ENCODE peak calls at places on chromosomes 16 and 17, in eight cellular contexts. Q, G, K, T, X, B, C and U are unnamed samples.

GRCh38 chr16:57485916-57486857 is at the start of gene DOK4:
- DNase-seq in X (no peak), T (peak; percentile 65), G (peak; percentile 87), K (peak; percentile 47), Q (no peak), C (no peak), B (peak; percentile 91), U (peak; percentile 86)

GRCh38 chr17:58344791-58345157 is 7.2 kb downstream of the SUPT4H1 start:
- DNase-seq in T (no peak), Q (no peak), K (no peak), C (no peak), B (no peak), G (no peak), X (no peak), U (no peak)

GRCh38 chr16:83137326-83137770 is 510.6 kb downstream of the CDH13 start:
- DNase-seq in B (no peak), G (no peak), T (no peak), X (no peak), K (peak; percentile 5), Q (no peak), C (no peak), U (peak; percentile 38)

GRCh38 chr17:44324571-44325275 is at the start of gene SLC25A39:
- DNase-seq in Q (peak; percentile 84), G (peak; percentile 97), T (peak; percentile 91), B (peak; percentile 97), X (peak; percentile 47), K (peak; percentile 97), C (peak; percentile 97), U (peak; percentile 99)

GRCh38 chr17:58414596-58414997 is 2.7 kb downstream of the RNF43 start:
- DNase-seq in X (no peak), Q (no peak), T (no peak), C (no peak), B (no peak), G (no peak), K (no peak), U (no peak)

GRCh38 chr17:69175812-69176517 is 34.3 kb upstream of the ABCA6 start:
- DNase-seq in K (peak; percentile 88), C (no peak), Q (peak; percentile 77), B (no peak), G (no peak), T (no peak), X (no peak), U (no peak)

GRCh38 chr16:48687421-48688038 is 77.5 kb upstream of the N4BP1 start:
- DNase-seq in T (no peak), Q (peak; percentile 60), K (peak; percentile 70), C (peak; percentile 90), X (no peak), G (peak; percentile 20), B (no peak), U (peak; percentile 25)

GRCh38 chr17:44905006-44906000 is 6.1 kb upstream of the EFTUD2 start:
- DNase-seq in Q (no peak), G (no peak), B (peak; percentile 49), K (no peak), T (no peak), C (no peak), X (no peak), U (peak; percentile 78)

GRCh38 chr16:27720731-27721547 is 171.0 kb downstream of the KATNIP start:
- DNase-seq in G (peak; percentile 31), B (no peak), C (no peak), X (no peak), K (no peak), T (peak; percentile 32), Q (no peak), U (peak; percentile 12)

GRCh38 chr16:35598696-35599332 is 2139.4 kb downstream of the TP53TG3F start:
- DNase-seq in X (no peak), Q (peak; percentile 57), K (peak; percentile 5), T (no peak), B (no peak), G (no peak), C (peak; percentile 74), U (no peak)

GRCh38 chr16:28258571-28258970 is 33.8 kb upstream of the SBK1 start:
- DNase-seq in B (no peak), C (no peak), T (no peak), G (peak; percentile 73), Q (no peak), X (no peak), K (no peak), U (no peak)

GRCh38 chr16:75727221-75727620 is 931 bp upstream of the CPHXL start:
- DNase-seq in C (no peak), B (no peak), K (no peak), T (no peak), Q (no peak), X (no peak), G (no peak), U (no peak)

GRCh38 chr17:9044796-9045470 is 23.6 kb downstream of the NTN1 start:
- DNase-seq in Q (no peak), T (no peak), C (no peak), X (no peak), B (no peak), K (no peak), G (no peak), U (no peak)

GRCh38 chr17:80151333-80151732 is 4.4 kb upstream of the EIF4A3 start:
- DNase-seq in Q (no peak), X (no peak), C (no peak), K (no peak), T (no peak), G (no peak), B (no peak), U (no peak)

GRCh38 chr17:80154166-80154565 is 7.2 kb upstream of the EIF4A3 start:
- DNase-seq in Q (no peak), B (no peak), C (no peak), G (no peak), K (no peak), T (no peak), X (no peak), U (no peak)

GRCh38 chr17:80147035-80147939 is at the start of gene EIF4A3:
- DNase-seq in B (peak; percentile 99), C (peak; percentile 100), T (peak; percentile 97), X (peak; percentile 92), K (peak; percentile 100), G (peak; percentile 98), Q (peak; percentile 99), U (peak; percentile 99)

GRCh38 chr17:80152057-80152831 is 5.3 kb upstream of the EIF4A3 start:
- DNase-seq in C (no peak), Q (no peak), X (no peak), B (no peak), G (no peak), K (no peak), T (no peak), U (no peak)

DNA sequence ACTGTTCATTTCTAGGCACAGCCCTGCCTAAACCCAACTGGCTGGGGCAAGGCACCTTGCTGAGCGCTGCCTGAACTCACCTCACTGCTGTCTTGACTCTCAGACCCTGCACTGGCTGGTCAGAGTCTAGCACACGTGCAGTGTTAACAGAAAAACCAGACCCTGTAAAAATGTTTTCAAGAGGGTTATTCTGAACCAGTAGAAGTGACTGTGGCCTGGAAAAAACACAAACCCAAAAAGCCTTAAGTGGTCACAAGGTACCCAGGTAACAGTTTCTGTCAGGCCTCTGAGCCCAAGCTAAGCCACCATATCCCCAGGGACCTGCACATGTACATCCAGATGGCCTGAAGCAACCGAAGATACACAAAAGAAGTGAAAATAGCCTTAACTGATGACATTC is 6.1 kb upstream of the EIF4A3 start:
- DNase-seq in X (no peak), T (no peak), Q (no peak), C (no peak), K (no peak), B (no peak), G (no peak), U (no peak)
- TF ChIP-seq CTCF in X (no peak), T (no peak), Q (no peak), C (no peak), K (no peak), B (no peak), G (no peak), U (no peak)

DNA sequence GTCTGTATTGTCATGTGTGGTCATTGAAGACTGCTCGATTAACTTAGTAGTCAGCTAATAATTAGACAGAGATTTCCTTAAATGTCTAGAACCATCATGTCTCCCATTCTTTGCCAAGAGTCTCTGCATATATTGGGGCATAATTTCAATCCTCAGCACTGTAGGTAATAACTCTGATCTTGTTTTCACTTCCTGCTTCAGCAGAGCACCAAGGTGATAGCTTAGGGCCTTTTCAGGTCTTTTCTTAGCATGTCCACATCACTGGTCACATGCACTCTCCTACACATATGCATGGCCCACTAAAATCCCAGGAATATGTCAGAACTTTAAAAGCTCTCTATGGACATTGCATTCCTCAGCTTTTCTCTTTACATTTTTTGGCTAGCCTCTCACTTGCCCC is 110.3 kb upstream of the NACA2 start:
- DNase-seq in G (no peak), Q (no peak), C (no peak), K (no peak), X (no peak), B (no peak), T (no peak), U (no peak)
- H3K4me1 ChIP-seq in G (no peaks in the 10 kb centered on the region), Q (no peaks in the 10 kb centered on the region), C (no peaks in the 10 kb centered on the region), K (no peaks in the 10 kb centered on the region), X (no peaks in the 10 kb centered on the region), B (no peaks in the 10 kb centered on the region), T (no peaks in the 10 kb centered on the region), U (no peaks in the 10 kb centered on the region)

GRCh38 chr17:48928876-48929811 is 15.5 kb downstream of the SNF8 start:
- DNase-seq in B (no peak), Q (no peak), K (no peak), X (no peak), C (no peak), T (no peak), G (no peak), U (no peak)
- H3K4me3 ChIP-seq in B (no peak overlapping the region), Q (no peak overlapping the region), K (no peak overlapping the region), X (no peak overlapping the region), C (no peak overlapping the region), T (no peak overlapping the region), G (no peak overlapping the region), U (no peak overlapping the region)

GRCh38 chr17:4744999-4745969 is 5.6 kb upstream of the CXCL16 start:
- DNase-seq in Q (no peak), X (no peak), T (no peak), K (no peak), C (no peak), G (no peak), B (no peak), U (no peak)
- TF ChIP-seq CTCF in Q (no peak), X (no peak), T (no peak), K (no peak), C (no peak), G (no peak), B (no peak), U (no peak)